ENCODE peak calls at places on chromosome 3, in ten cellular contexts. C is A549, H is tibial nerve, M is SK-N-SH, P is sigmoid colon, G is K562, D is transverse colon, V is H1, Q is stomach, B is HepG2. X is an unnamed sample.

GRCh38 chr3:57896691-57897090 is 111.5 kb upstream of the FLNB start:
- DNase-seq in C (no peak), H (no peak), G (no peak), V (no peak), Q (no peak), D (no peak), P (no peak), M (no peak), B (no peak), X (no peak)

GRCh38 chr3:11288021-11288491 is 15.9 kb downstream of the ATG7 start:
- DNase-seq in B (no peak), C (no peak), Q (no peak), H (no peak), V (no peak), M (no peak), P (no peak), G (peak), D (no peak), X (no peak)

GRCh38 chr3:126033051-126033745 is 50.7 kb downstream of the SLC41A3 start:
- DNase-seq in V (no peak), Q (peak), H (no peak), M (no peak), P (peak), B (no peak), G (no peak), C (no peak), D (no peak), X (no peak)

GRCh38 chr3:72818092-72818721 is 30.0 kb downstream of the SHQ1 start:
- DNase-seq in G (peak), B (no peak), C (peak), M (peak), D (no peak), V (no peak), H (no peak), Q (no peak), P (no peak), X (no peak)

GRCh38 chr3:138332472-138333073 is 2.9 kb upstream of the NME9 start:
- DNase-seq in C (peak), P (no peak), B (peak), M (peak), H (no peak), G (peak), Q (no peak), D (no peak), V (no peak), X (no peak)

GRCh38 chr3:196502775-196503181 is 790 bp downstream of the RNF168 start:
- DNase-seq in G (peak), D (peak), H (peak), V (no peak), M (peak), P (peak), C (peak), B (peak), Q (peak), X (peak)

GRCh38 chr3:62368705-62369475 is 4.5 kb downstream of the FEZF2 start:
- DNase-seq in M (peak), B (no peak), Q (no peak), C (no peak), G (no peak), H (no peak), P (no peak), V (no peak), D (no peak), X (no peak)

GRCh38 chr3:40417845-40418543 is 31.0 kb downstream of the ENTPD3 start:
- DNase-seq in G (peak), Q (no peak), C (peak), B (no peak), M (peak), H (no peak), D (no peak), P (no peak), V (no peak), X (no peak)

GRCh38 chr3:112308151-112308911 is 14.3 kb upstream of the SLC9C1 start:
- DNase-seq in G (no peak), D (no peak), V (no peak), Q (no peak), B (no peak), H (no peak), M (peak), P (no peak), C (peak), X (no peak)

GRCh38 chr3:46576899-46577298 is 10.8 kb upstream of the LRRC2 start:
- DNase-seq in B (no peak), G (no peak), D (no peak), V (no peak), M (no peak), Q (no peak), P (no peak), H (no peak), C (no peak), X (peak)

GRCh38 chr3:123634149-123635051 is 49.5 kb upstream of the HACD2 start:
- DNase-seq in M (no peak), P (peak), C (no peak), V (no peak), B (no peak), H (no peak), Q (no peak), G (no peak), D (no peak), X (no peak)

GRCh38 chr3:4311496-4311895 is 8.3 kb downstream of the SETMAR start:
- DNase-seq in V (no peak), G (no peak), B (no peak), H (no peak), C (no peak), D (no peak), Q (no peak), M (no peak), P (no peak), X (no peak)

GRCh38 chr3:156211583-156211982 is 91.2 kb downstream of the KCNAB1 start:
- DNase-seq in H (no peak), Q (no peak), G (no peak), D (no peak), C (no peak), B (no peak), V (no peak), M (no peak), P (no peak), X (no peak)

GRCh38 chr3:182925944-182926337 is 54.4 kb downstream of the DCUN1D1 start:
- DNase-seq in B (no peak), P (no peak), G (no peak), V (no peak), H (no peak), M (no peak), Q (no peak), C (no peak), D (no peak), X (no peak)

GRCh38 chr3:125110876-125111480 is 55.2 kb upstream of the HEG1 start:
- DNase-seq in G (no peak), D (no peak), H (no peak), C (no peak), V (no peak), B (no peak), Q (no peak), P (no peak), M (no peak), X (no peak)

GRCh38 chr3:27387625-27388024 is 18.4 kb upstream of the NEK10 start:
- DNase-seq in B (no peak), D (no peak), C (no peak), V (no peak), P (peak), M (no peak), G (no peak), Q (no peak), H (no peak), X (no peak)

GRCh38 chr3:54536450-54536849 is 391.4 kb downstream of the LRTM1 start:
- DNase-seq in D (no peak), H (no peak), Q (no peak), P (no peak), C (no peak), M (no peak), V (no peak), G (no peak), B (no peak), X (no peak)
- TF ChIP-seq EP300 in D (no peak), H (no peak), Q (no peak), P (no peak), C (no peak), M (no peak), V (no peak), G (no peak), B (no peak), X (no peak)

GRCh38 chr3:150756491-150757059 is 6.4 kb downstream of the SIAH2 start:
- DNase-seq in D (peak), B (no peak), P (no peak), C (no peak), G (no peak), H (no peak), V (no peak), M (no peak), Q (no peak), X (no peak)
- H3K4me3 ChIP-seq in D (no peak), B (peak), P (no peak), C (no peak), G (no peak), H (no peak), V (no peak), M (no peak), Q (no peak), X (no peak)

GRCh38 chr3:158712443-158712842 is 19.8 kb downstream of the RARRES1 start:
- DNase-seq in C (no peak), P (no peak), Q (no peak), D (no peak), B (no peak), M (no peak), H (no peak), G (no peak), V (no peak), X (no peak)

GRCh38 chr3:158710601-158711000 is 21.7 kb downstream of the RARRES1 start:
- DNase-seq in V (no peak), G (no peak), Q (no peak), P (no peak), B (no peak), H (no peak), C (no peak), D (no peak), M (no peak), X (no peak)

GRCh38 chr3:158709666-158710083 is 22.6 kb downstream of the RARRES1 start:
- DNase-seq in G (peak), D (no peak), V (no peak), M (no peak), C (peak), H (no peak), Q (no peak), B (no peak), P (no peak), X (no peak)

GRCh38 chr3:158711886-158712285 is 20.4 kb downstream of the RARRES1 start:
- DNase-seq in V (no peak), B (no peak), C (peak), D (no peak), P (no peak), G (no peak), Q (no peak), M (no peak), H (no peak), X (no peak)

GRCh38 chr3:158713094-158713499 is 19.2 kb downstream of the RARRES1 start:
- DNase-seq in D (peak), C (no peak), P (no peak), M (no peak), V (no peak), Q (peak), G (peak), H (no peak), B (no peak), X (no peak)
- TF ChIP-seq EP300 in D (no peak), C (no peak), P (no peak), M (no peak), V (no peak), Q (no peak), G (no peak), H (no peak), B (no peak), X (no peak)

DNA sequence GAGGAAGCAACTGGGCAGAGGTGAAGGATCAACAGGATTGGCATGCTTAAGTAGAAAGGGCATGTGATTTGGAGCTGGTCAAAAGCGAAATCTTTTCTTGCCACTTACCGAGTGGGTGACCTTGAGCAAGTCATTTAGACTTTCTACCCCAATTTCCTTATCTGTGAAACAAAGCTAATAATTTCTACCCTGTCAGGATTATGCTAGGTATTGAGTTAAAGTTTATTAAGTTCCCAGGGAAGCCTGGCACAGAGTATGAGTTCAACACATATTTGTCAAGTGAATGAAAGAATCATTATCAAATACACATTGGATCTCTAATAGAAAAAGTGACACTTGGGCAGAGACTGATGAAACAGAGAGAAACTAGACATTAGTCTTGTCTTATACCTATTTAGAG is 66.4 kb upstream of the FRMD4B start:
- DNase-seq in G (no peak), M (no peak), B (no peak), V (no peak), C (no peak), P (no peak), Q (no peak), D (no peak), H (no peak), X (no peak)
- H3K4me3 ChIP-seq in G (no peak), M (no peak), B (no peak), V (no peak), C (no peak), P (no peak), Q (no peak), D (no peak), H (no peak), X (no peak)

GRCh38 chr3:187696036-187696435 is 6.3 kb downstream of the RTP2 start:
- DNase-seq in C (no peak), D (no peak), H (no peak), M (no peak), Q (no peak), G (no peak), B (no peak), P (no peak), V (no peak), X (no peak)

GRCh38 chr3:187695434-187695833 is 6.9 kb downstream of the RTP2 start:
- DNase-seq in Q (no peak), C (no peak), G (no peak), M (no peak), B (no peak), P (no peak), D (no peak), H (no peak), V (no peak), X (no peak)

GRCh38 chr3:187698499-187699399 is 3.6 kb downstream of the RTP2 start:
- DNase-seq in M (no peak), B (no peak), Q (no peak), C (no peak), D (no peak), H (no peak), P (no peak), V (no peak), G (no peak), X (no peak)

GRCh38 chr3:187693431-187693830 is 8.9 kb downstream of the RTP2 start:
- DNase-seq in H (no peak), D (no peak), B (no peak), M (no peak), P (no peak), C (no peak), G (no peak), Q (no peak), V (no peak), X (no peak)

DNA sequence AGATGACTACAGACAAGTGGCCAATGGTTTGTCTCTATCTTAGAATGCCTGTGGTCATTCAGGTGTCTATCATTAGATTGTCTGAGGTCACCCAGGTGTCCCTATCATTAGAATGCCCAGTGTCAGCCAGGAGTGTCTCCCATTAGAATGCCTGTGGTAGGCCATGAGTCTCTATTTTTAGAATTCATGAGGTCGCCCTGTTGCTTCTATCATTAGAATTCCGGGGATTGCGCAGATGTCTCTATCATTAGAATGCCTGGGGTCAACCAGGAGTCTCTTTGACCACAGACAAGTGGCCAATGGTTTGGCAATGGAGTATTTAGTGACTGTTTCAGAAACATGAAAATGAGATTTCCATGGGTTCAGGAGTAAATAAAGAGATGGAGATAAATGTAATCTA is 7.6 kb downstream of the RTP2 start:
- DNase-seq in C (no peak), Q (no peak), M (no peak), B (no peak), G (no peak), H (no peak), P (no peak), V (no peak), D (no peak), X (no peak)
- TF ChIP-seq EP300 in C (no peak), Q (no peak), M (no peak), B (no peak), G (no peak), H (no peak), P (no peak), V (no peak), D (no peak), X (no peak)

GRCh38 chr3:109152326-109152725 is 15.8 kb downstream of the C3orf85 start:
- DNase-seq in G (no peak), H (no peak), Q (no peak), M (no peak), D (peak), V (no peak), C (no peak), P (no peak), B (no peak), X (no peak)

GRCh38 chr3:109149078-109149477 is 12.6 kb downstream of the C3orf85 start:
- DNase-seq in G (no peak), D (no peak), H (no peak), Q (no peak), M (no peak), V (no peak), B (no peak), P (no peak), C (no peak), X (no peak)

GRCh38 chr3:109155828-109156227 is 19.3 kb downstream of the C3orf85 start:
- DNase-seq in C (peak), B (no peak), H (no peak), M (no peak), V (no peak), Q (no peak), P (no peak), G (no peak), D (no peak), X (no peak)

GRCh38 chr3:109154989-109155388 is 18.5 kb downstream of the C3orf85 start:
- DNase-seq in H (no peak), M (no peak), P (no peak), D (no peak), C (peak), G (no peak), B (no peak), V (no peak), Q (no peak), X (no peak)
- H3K4me3 ChIP-seq in H (no peak), M (no peak), P (no peak), D (no peak), C (no peak), G (no peak), B (no peak), V (no peak), Q (no peak), X (no peak)

GRCh38 chr3:181212271-181212670 is 222.7 kb upstream of the DNAJC19 start:
- DNase-seq in G (no peak), C (no peak), D (no peak), P (no peak), H (no peak), Q (no peak), V (no peak), M (no peak), B (no peak), X (no peak)
- TF ChIP-seq EP300 in G (no peak), C (no peak), D (no peak), P (no peak), H (no peak), Q (no peak), V (no peak), M (no peak), B (no peak), X (no peak)

GRCh38 chr3:102980379-102980726 is 545.5 kb downstream of the ZPLD1 start:
- DNase-seq in M (no peak), D (no peak), B (no peak), H (no peak), P (no peak), C (no peak), G (no peak), Q (no peak), V (no peak), X (no peak)
- H3K4me3 ChIP-seq in M (no peak), D (no peak), B (no peak), H (no peak), P (no peak), C (no peak), G (no peak), Q (no peak), V (no peak), X (no peak)

DNA sequence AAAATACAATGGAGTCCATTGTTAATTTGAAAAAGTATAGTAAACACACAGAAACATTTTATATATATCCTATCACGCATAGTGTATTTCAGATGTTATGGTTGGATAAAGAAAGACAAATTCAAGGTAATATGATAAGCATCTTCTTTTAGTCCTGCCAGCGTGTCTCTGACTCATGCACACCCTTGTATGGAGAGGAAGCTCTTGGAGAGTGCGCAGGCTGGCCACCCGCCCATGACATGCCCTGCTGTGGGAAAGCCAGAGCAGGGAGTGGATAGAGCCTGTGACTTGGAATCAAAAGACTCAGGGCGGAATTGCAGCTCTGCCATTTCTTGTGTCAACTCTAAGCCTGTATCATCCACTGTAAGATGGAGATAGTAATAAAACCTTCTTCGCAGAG is 23.0 kb upstream of the COPG1 start:
- DNase-seq in Q (peak), B (no peak), C (peak), G (peak), V (no peak), H (no peak), D (peak), M (peak), P (peak), X (peak)
- TF ChIP-seq EP300 in Q (no peak), B (no peak), C (no peak), G (peak), V (no peak), H (no peak), D (no peak), M (no peak), P (no peak), X (no peak)

DNA sequence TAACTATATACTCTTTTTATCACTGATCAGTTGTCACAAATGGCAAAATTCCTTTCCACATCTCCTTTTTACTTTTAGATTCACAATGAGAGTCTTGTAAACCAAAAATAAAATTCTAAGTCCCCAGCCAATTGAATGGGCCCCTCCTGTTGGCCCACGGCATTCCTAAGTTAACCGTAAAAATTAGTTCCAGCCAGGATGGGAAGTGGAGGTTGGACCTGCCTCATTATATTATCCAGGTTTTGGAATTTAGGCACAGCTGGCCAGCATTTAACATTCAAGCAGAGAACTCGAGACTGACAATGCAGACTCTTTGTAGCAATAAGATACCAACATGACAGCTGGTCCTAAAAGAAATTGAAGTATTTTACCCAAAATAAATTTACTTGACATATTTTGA is 321.0 kb upstream of the NAALADL2 start:
- DNase-seq in Q (no peak), G (no peak), B (no peak), M (no peak), V (no peak), D (no peak), P (no peak), H (no peak), C (no peak), X (no peak)
- H3K4me3 ChIP-seq in Q (no peak), G (no peak), B (no peak), M (no peak), V (no peak), D (no peak), P (no peak), H (no peak), C (no peak), X (no peak)

X was measured in ovary.